ENCODE peak calls at places on chromosomes 16 and 17, in nine cellular contexts. N, A, T, Q, J, E, P, X and K are unnamed samples.

GRCh38 chr17:3894927-3895343 is 2.1 kb upstream of the CAMKK1 start:
- DNase-seq in N (no peak), A (no peak), T (no peak), Q (peak), J (no peak), E (peak), P (no peak), X (peak), K (peak)

GRCh38 chr17:49730078-49730786 is 22.5 kb upstream of the SLC35B1 start:
- DNase-seq in N (no peak), A (no peak), T (peak), Q (peak), J (peak), E (peak), P (peak), X (peak), K (no peak)

GRCh38 chr17:7313890-7314718 is 1.1 kb downstream of the GPS2 start:
- DNase-seq in N (no peak), A (no peak), T (no peak), Q (peak), J (no peak), E (no peak), P (no peak), X (no peak), K (no peak)

GRCh38 chr17:45376606-45377005 is 56.1 kb downstream of the ARHGAP27 start:
- DNase-seq in N (no peak), A (no peak), T (no peak), Q (no peak), J (no peak), E (no peak), P (no peak), X (no peak), K (no peak)

GRCh38 chr17:34275881-34276280 is 5.9 kb downstream of the CCL7 start:
- DNase-seq in N (no peak), A (no peak), T (no peak), Q (peak), J (no peak), E (peak), P (no peak), X (peak), K (no peak)

GRCh38 chr16:17348826-17349225 is 121.9 kb downstream of the XYLT1 start:
- DNase-seq in N (no peak), A (no peak), T (no peak), Q (no peak), J (no peak), E (no peak), P (no peak), X (no peak), K (no peak)

GRCh38 chr17:45388604-45389325 is 43.9 kb downstream of the ARHGAP27 start:
- DNase-seq in N (no peak), A (no peak), T (no peak), Q (peak), J (no peak), E (peak), P (no peak), X (peak), K (peak)

GRCh38 chr17:19392303-19392702 is 5.3 kb upstream of the MFAP4 start:
- DNase-seq in N (no peak), A (no peak), T (no peak), Q (no peak), J (no peak), E (peak), P (no peak), X (no peak), K (no peak)

GRCh38 chr16:4517812-4518211 is 20.8 kb downstream of the CDIP1 start:
- DNase-seq in N (peak), A (no peak), T (no peak), Q (peak), J (no peak), E (peak), P (no peak), X (peak), K (peak)

GRCh38 chr17:10513284-10514067 is 4.9 kb downstream of the MYH1 start:
- DNase-seq in N (peak), A (no peak), T (peak), Q (peak), J (no peak), E (no peak), P (no peak), X (peak), K (no peak)

GRCh38 chr17:57672971-57673370 is 72.1 kb downstream of the CCDC182 start:
- DNase-seq in N (no peak), A (no peak), T (no peak), Q (no peak), J (no peak), E (no peak), P (no peak), X (no peak), K (peak)

GRCh38 chr16:46830902-46831647 is at the start of gene C16orf87:
- DNase-seq in N (peak), A (peak), T (peak), Q (peak), J (peak), E (peak), P (peak), X (peak), K (peak)

GRCh38 chr17:67378444-67379250 is 1.6 kb downstream of the PITPNC1 start:
- DNase-seq in N (peak), A (peak), T (peak), Q (peak), J (peak), E (peak), P (peak), X (peak), K (peak)

GRCh38 chr16:89599451-89599858 is 14.0 kb upstream of the DPEP1 start:
- DNase-seq in N (peak), A (peak), T (no peak), Q (no peak), J (no peak), E (no peak), P (no peak), X (no peak), K (peak)

GRCh38 chr17:35447494-35447893 is 1.1 kb downstream of the SLFN13 start:
- DNase-seq in N (no peak), A (no peak), T (no peak), Q (no peak), J (no peak), E (no peak), P (no peak), X (peak), K (no peak)

GRCh38 chr17:76735006-76735405 is 2.1 kb downstream of the SRSF2 start:
- DNase-seq in N (no peak), A (no peak), T (no peak), Q (peak), J (no peak), E (peak), P (no peak), X (peak), K (no peak)

GRCh38 chr17:4198995-4199394 is 56.0 kb downstream of the CYB5D2 start:
- DNase-seq in N (no peak), A (no peak), T (no peak), Q (no peak), J (no peak), E (no peak), P (no peak), X (no peak), K (no peak)

GRCh38 chr17:55159251-55159650 is 105.5 kb upstream of the HLF start:
- DNase-seq in N (no peak), A (no peak), T (no peak), Q (peak), J (no peak), E (peak), P (no peak), X (no peak), K (no peak)

GRCh38 chr16:82699711-82700495 is 73.1 kb downstream of the CDH13 start:
- DNase-seq in N (no peak), A (no peak), T (peak), Q (peak), J (no peak), E (peak), P (no peak), X (peak), K (no peak)

GRCh38 chr17:77501751-77502625 is 361.2 kb downstream of the SEC14L1 start:
- DNase-seq in N (no peak), A (peak), T (no peak), Q (no peak), J (no peak), E (no peak), P (no peak), X (no peak), K (peak)

GRCh38 chr16:73232555-73233422 is 184.9 kb upstream of the ZFHX3 start:
- DNase-seq in N (no peak), A (no peak), T (no peak), Q (peak), J (peak), E (peak), P (peak), X (peak), K (no peak)

GRCh38 chr16:54178491-54178976 is 108.1 kb downstream of the IRX3 start:
- DNase-seq in N (no peak), A (no peak), T (no peak), Q (no peak), J (no peak), E (no peak), P (no peak), X (no peak), K (peak)

GRCh38 chr17:47789611-47790520 is 31.7 kb downstream of the OSBPL7 start:
- DNase-seq in N (peak), A (peak), T (no peak), Q (peak), J (peak), E (peak), P (peak), X (peak), K (peak)

GRCh38 chr17:76899414-76899813 is 31.2 kb downstream of the MGAT5B start:
- DNase-seq in N (no peak), A (no peak), T (no peak), Q (no peak), J (no peak), E (no peak), P (no peak), X (no peak), K (no peak)

GRCh38 chr17:31915456-31916100 is 14.1 kb upstream of the UTP6 start:
- DNase-seq in N (no peak), A (no peak), T (no peak), Q (peak), J (no peak), E (peak), P (no peak), X (no peak), K (no peak)

GRCh38 chr17:37476431-37477130 is 13.1 kb upstream of the DUSP14 start:
- DNase-seq in N (no peak), A (no peak), T (no peak), Q (peak), J (no peak), E (peak), P (no peak), X (peak), K (peak)

GRCh38 chr16:2210386-2211365 is at the start of gene BRICD5:
- DNase-seq in N (peak), A (no peak), T (no peak), Q (peak), J (no peak), E (peak), P (no peak), X (no peak), K (peak)

GRCh38 chr16:23784811-23785447 is 30.1 kb downstream of the CHP2 start:
- DNase-seq in N (no peak), A (no peak), T (no peak), Q (peak), J (no peak), E (peak), P (no peak), X (peak), K (no peak)

GRCh38 chr17:20206068-20206467 is 196.9 kb downstream of the SPECC1 start:
- DNase-seq in N (no peak), A (peak), T (no peak), Q (no peak), J (no peak), E (peak), P (no peak), X (peak), K (no peak)

GRCh38 chr16:81606039-81606438 is 161.4 kb downstream of the CMIP start:
- DNase-seq in N (no peak), A (no peak), T (no peak), Q (no peak), J (no peak), E (no peak), P (no peak), X (no peak), K (no peak)

GRCh38 chr16:3091551-3091950 is 7.5 kb downstream of the ZSCAN10 start:
- DNase-seq in N (no peak), A (no peak), T (no peak), Q (no peak), J (no peak), E (no peak), P (no peak), X (no peak), K (no peak)

GRCh38 chr17:67194134-67194533 is 50.9 kb downstream of the HELZ start:
- DNase-seq in N (peak), A (no peak), T (no peak), Q (peak), J (no peak), E (peak), P (no peak), X (peak), K (no peak)

DNA sequence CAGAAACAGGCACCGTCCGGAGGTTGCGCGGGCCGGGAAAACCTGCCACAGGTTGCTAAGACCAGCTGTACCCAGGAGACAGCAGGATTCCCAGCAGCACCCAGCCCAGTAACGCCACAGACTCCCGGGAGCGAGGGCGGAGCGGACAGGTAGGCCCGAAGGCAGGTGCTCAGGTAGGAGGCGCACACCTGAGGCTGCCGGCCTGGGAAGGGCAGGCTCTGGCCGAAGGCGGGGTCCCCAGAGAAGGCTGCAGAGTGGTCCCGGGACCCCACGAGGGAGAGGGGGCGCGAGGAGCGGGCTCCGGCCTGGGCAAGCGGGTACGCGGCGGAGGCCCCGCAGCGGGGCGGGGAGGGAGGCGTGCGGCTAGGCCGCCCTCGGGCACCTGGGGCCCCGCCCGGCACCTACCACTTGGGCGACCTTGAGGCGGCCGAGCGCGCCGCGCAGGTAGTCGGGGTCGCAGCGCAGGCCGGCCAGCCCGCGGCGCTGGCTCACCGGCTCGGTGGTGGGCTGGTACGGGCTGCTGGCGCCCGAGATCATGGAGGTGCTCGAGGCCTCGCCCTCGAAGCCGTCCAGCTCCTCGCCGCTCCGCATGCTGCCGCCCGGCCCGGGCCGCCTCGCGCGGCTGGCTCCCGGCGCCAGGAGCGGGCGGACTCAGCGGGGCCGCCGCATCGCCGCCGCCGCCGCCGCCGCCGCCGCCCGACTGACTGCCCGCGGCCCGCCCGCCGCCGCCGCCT is 441 bp downstream of the CMTM4 start:
- DNase-seq in N (peak), A (no peak), T (no peak), Q (no peak), J (peak), E (no peak), P (peak), X (no peak), K (peak)
- H3K27ac ChIP-seq in N (peak), A (no peak), T (peak), Q (no peak), J (peak), E (peak), P (no peak), X (peak), K (peak)

DNA sequence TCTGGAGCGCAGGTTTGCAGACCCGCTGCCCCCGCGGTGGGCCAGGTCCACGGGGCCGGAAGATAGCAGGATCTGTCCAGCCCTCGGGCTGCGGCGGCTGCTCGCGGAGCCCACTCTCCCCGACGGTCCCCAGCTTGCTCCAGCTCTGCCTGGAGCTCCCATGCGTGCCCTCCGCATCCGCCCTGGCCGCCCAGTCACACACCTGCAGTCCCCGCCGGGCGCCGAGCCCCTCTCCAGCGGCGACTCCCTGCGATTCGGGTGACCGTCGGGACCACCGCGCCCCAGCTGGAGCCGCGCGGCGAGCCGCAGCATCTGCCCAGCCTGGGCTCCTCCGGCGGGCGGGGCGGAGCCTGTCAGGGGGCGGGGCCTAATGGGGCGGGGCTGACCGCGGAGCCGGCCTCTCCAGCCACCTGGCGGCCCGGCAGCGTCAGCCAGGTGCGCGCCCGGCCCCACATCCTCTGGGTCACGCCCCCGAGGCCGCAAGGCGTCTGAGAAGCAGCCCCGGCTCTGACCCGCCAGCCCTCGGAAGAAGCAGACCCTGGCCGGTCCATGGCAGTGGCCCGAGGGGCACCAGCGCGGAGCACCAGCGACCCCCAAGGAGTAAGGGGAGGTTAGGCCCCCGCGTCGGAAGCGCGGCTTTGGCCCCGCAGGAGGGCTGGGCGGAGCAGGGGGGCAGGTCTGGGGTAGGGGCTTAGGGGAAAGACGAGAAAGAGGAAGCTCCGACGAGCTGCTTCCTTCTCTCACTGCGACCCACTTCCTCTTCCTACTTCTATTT is at the start of gene PIK3R5:
- DNase-seq in N (peak), A (peak), T (peak), Q (no peak), J (peak), E (no peak), P (no peak), X (no peak), K (no peak)
- TF ChIP-seq CTCF in N (no peak), A (no peak), T (no peak), Q (no peak), J (no peak), E (no peak), P (no peak), X (no peak), K (no peak)

DNA sequence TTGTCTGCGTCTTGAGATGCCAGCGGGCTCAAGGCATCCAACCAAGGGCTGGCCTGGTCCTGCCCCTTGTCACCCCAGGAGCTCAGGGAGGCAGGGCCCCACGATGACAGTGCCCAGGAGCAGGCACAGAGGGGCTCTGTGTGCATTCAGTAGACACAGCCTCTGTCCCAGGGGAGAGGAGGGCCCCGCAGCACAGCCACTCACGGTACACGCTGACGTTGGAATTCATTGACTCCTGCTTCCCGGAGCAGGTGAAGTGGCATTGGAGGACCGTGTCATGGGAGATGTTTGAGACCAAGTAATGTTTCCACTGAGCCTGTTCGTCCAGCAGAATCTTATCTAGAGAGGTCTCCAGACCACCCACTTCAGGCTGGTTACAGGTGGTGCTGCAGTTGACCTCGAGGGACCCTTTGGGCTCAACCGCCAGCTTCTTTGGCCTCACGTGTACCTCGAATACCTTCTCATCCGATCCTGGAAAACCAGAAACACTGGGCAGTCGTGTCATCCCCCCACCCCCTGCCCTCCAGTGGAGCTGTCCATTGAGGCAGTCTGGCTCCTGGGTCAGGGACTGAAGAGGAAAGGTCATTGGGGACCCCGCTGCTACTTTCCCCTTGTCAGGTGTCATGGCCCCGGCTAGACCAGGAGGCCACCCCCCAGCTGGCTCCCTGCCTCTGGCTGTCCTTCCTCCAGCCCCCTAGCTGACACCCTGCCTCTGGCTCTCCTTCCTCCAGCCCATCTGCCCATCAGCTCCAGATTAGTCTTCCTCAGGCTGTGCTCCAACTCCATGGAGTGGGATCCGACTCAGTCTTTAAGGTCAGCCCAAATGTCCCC is 7.0 kb downstream of the PRR29 start:
- DNase-seq in N (no peak), A (no peak), T (no peak), Q (no peak), J (no peak), E (no peak), P (no peak), X (no peak), K (peak)
- H3K4me3 ChIP-seq in N (no peak), A (no peak), T (no peak), Q (no peak), J (peak), E (no peak), P (no peak), X (no peak), K (no peak)

DNA sequence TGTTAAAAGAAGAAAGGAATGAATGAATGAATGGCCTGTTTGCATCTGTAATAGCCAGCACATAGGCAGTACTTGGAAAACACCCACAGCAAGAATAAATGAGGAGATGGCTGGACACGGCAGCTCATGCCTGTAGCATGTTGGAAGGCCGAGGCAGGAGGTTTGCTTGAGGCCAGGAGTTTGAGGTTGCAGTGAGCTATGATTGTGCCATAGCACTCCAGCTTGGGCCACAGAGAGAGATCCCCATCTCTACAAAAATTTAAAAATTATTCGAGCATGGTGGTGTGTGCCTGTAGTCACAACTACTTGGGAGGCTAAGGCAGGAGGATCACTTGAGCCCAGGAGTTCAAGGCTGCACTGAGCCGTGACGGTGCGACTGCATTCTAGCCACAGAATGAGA is 12.5 kb downstream of the IL4R start:
- DNase-seq in N (no peak), A (no peak), T (no peak), Q (no peak), J (no peak), E (no peak), P (no peak), X (no peak), K (no peak)
- H3K27ac ChIP-seq in N (peak), A (no peak), T (peak), Q (peak), J (peak), E (peak), P (peak), X (peak), K (peak)

GRCh38 chr17:43832168-43832975 is 574 bp downstream of the MPP3 start:
- DNase-seq in N (peak), A (no peak), T (peak), Q (peak), J (peak), E (peak), P (peak), X (peak), K (peak)
- TF ChIP-seq CTCF in N (no peak), A (no peak), T (no peak), Q (no peak), J (no peak), E (no peak), P (no peak), X (no peak), K (peak)

GRCh38 chr17:2855063-2855600 is 58.9 kb downstream of the RAP1GAP2 start:
- DNase-seq in N (peak), A (no peak), T (no peak), Q (peak), J (no peak), E (peak), P (no peak), X (no peak), K (no peak)
- H3K4me3 ChIP-seq in N (peak), A (no peak), T (peak), Q (peak), J (peak), E (peak), P (no peak), X (no peak), K (peak)